ENCODE peak calls at places on chromosomes 12 and 14, in five cellular contexts. M is activated CD8-positive, alpha-beta memory T cell treated with anti-CD3 and anti-CD28 coated beads, Interleukin-2, amount 50 U/mL, for 48 hours; I is T-helper 17 cell; Y is lower lobe of right lung; O is stimulated activated CD8-positive, alpha-beta memory T cell treated with anti-CD3 and anti-CD28 coated beads, Interleukin-2, amount 100 ng/mL, for 1 hour. U is an unnamed sample.

GRCh38 chr12:127363392-127363791 is 903.6 kb upstream of the TMEM132C start:
- DNase-seq in M (no peak), O (no peak), I (no peak), Y (no peak), U (no peak)

GRCh38 chr12:101564912-101565311 is 29.9 kb upstream of the MYBPC1 start:
- DNase-seq in O (no peak), Y (no peak), I (no peak), M (no peak), U (no peak)

GRCh38 chr14:22890416-22890815 is 7.4 kb downstream of the REM2 start:
- DNase-seq in I (no peak), Y (no peak), O (no peak), M (no peak), U (no peak)

GRCh38 chr14:96224480-96225096 is 19.9 kb downstream of the BDKRB2 start:
- DNase-seq in M (no peak), I (no peak), O (no peak), Y (no peak), U (no peak)

GRCh38 chr14:20522332-20522731 is 17.0 kb downstream of the RNASE10 start:
- DNase-seq in I (no peak), M (no peak), Y (no peak), O (no peak), U (no peak)

GRCh38 chr12:25985296-25985992 is 27.0 kb downstream of the RASSF8 start:
- DNase-seq in O (no peak), I (no peak), Y (no peak), M (no peak), U (no peak)

GRCh38 chr12:114848661-114849060 is 164.7 kb upstream of the TBX3 start:
- DNase-seq in O (no peak), I (no peak), Y (no peak), M (no peak), U (no peak)

GRCh38 chr12:6377667-6377994 is 2.3 kb upstream of the SCNN1A start:
- DNase-seq in Y (peak), I (no peak), O (no peak), M (no peak), U (no peak)

GRCh38 chr12:118500302-118500701 is 123.9 kb downstream of the SUDS3 start:
- DNase-seq in I (no peak), O (no peak), Y (no peak), M (no peak), U (no peak)

GRCh38 chr12:115207216-115207915 is 523.4 kb upstream of the TBX3 start:
- DNase-seq in O (no peak), M (no peak), I (no peak), Y (no peak), U (no peak)

GRCh38 chr14:105537580-105538474 is 11.4 kb downstream of the TMEM121 start:
- DNase-seq in O (peak), Y (peak), M (peak), I (peak), U (peak)

GRCh38 chr14:89721330-89721729 is 233.2 kb downstream of the EFCAB11 start:
- DNase-seq in O (no peak), I (no peak), M (no peak), Y (no peak), U (no peak)

GRCh38 chr14:55107766-55108554 is 21.1 kb upstream of the LGALS3 start:
- DNase-seq in Y (peak), I (peak), O (no peak), M (peak), U (no peak)

GRCh38 chr14:58238252-58239247 is 6.1 kb upstream of the PSMA3 start:
- DNase-seq in I (no peak), Y (no peak), M (no peak), O (no peak), U (no peak)

GRCh38 chr14:44897844-44898151 is 63.9 kb downstream of the KLHL28 start:
- DNase-seq in O (no peak), M (no peak), Y (no peak), I (no peak), U (no peak)

GRCh38 chr14:26596722-26597030 is 1.2 kb downstream of the NOVA1 start:
- DNase-seq in M (no peak), I (no peak), Y (no peak), O (no peak), U (peak)

GRCh38 chr12:13864081-13864673 is 117.2 kb downstream of the GRIN2B start:
- DNase-seq in Y (peak), M (peak), I (peak), O (peak), U (peak)

GRCh38 chr12:69476276-69477017 is 6.3 kb downstream of the FRS2 start:
- DNase-seq in M (no peak), Y (no peak), I (no peak), O (no peak), U (no peak)

GRCh38 chr12:45324391-45324790 is 108.5 kb downstream of the ANO6 start:
- DNase-seq in O (no peak), I (no peak), Y (no peak), M (no peak), U (no peak)

GRCh38 chr14:21723431-21724045 is 49.9 kb upstream of the OR4E1 start:
- DNase-seq in O (peak), M (no peak), Y (no peak), I (peak), U (peak)

GRCh38 chr14:77391441-77391840 is 14.3 kb downstream of the SAMD15 start:
- DNase-seq in O (no peak), I (no peak), M (no peak), Y (no peak), U (no peak)

GRCh38 chr12:114799574-114800487 is 115.9 kb upstream of the TBX3 start:
- DNase-seq in Y (peak), I (no peak), M (no peak), O (no peak), U (peak)

GRCh38 chr14:91059576-91060471 is 617 bp downstream of the RPS6KA5 start:
- DNase-seq in O (no peak), M (peak), I (peak), Y (peak), U (peak)

GRCh38 chr12:69639400-69640016 is 28.8 kb upstream of the LRRC10 start:
- DNase-seq in I (peak), Y (peak), M (peak), O (peak), U (peak)

GRCh38 chr12:66115083-66115600 is 15.4 kb downstream of the LLPH start:
- DNase-seq in Y (no peak), I (no peak), M (no peak), O (no peak), U (no peak)

GRCh38 chr14:93962701-93963601 is 13.4 kb downstream of the ASB2 start:
- DNase-seq in M (peak), O (no peak), Y (peak), I (peak), U (no peak)

GRCh38 chr12:117342682-117343081 is 18.7 kb downstream of the NOS1 start:
- DNase-seq in O (no peak), Y (no peak), M (no peak), I (no peak), U (no peak)

GRCh38 chr14:65206448-65207096 is 104.3 kb upstream of the MAX start:
- DNase-seq in I (no peak), M (no peak), Y (no peak), O (no peak), U (no peak)

GRCh38 chr12:30023186-30023585 is 239.4 kb upstream of the TMTC1 start:
- DNase-seq in M (no peak), Y (no peak), O (no peak), I (no peak), U (no peak)

GRCh38 chr12:131736807-131737484 is 26.1 kb downstream of the SFSWAP start:
- DNase-seq in O (no peak), Y (peak), M (no peak), I (no peak), U (peak)

GRCh38 chr14:104979758-104980591 is 1.8 kb upstream of the AHNAK2 start:
- DNase-seq in M (no peak), I (no peak), Y (peak), O (no peak), U (no peak)